ENCODE peak calls at places on chromosomes 3 and 15, in eight cellular contexts. One of them, this sample, is unnamed.

GRCh38 chr15:89395996-89396395 is 61.4 kb upstream of the POLG start:
- DNase-seq in cardiac muscle cell: no peak
- DNase-seq in coronary artery: no peak
- DNase-seq in psoas muscle: no peak
- DNase-seq in RWPE1: peak; percentile 57
- DNase-seq in transverse colon: no peak
- DNase-seq in AG04450: no peak
- DNase-seq in ovary: no peak
- DNase-seq in this sample: no peak

GRCh38 chr15:68209735-68210408 is 4.7 kb upstream of the CALML4 start:
- DNase-seq in transverse colon: no peak
- DNase-seq in ovary: no peak
- DNase-seq in RWPE1: no peak
- DNase-seq in psoas muscle: no peak
- DNase-seq in coronary artery: peak; percentile 69
- DNase-seq in AG04450: no peak
- DNase-seq in cardiac muscle cell: no peak
- DNase-seq in this sample: peak; percentile 19

GRCh38 chr3:71498053-71498452 is 85.5 kb downstream of the FOXP1 start:
- DNase-seq in AG04450: no peak
- DNase-seq in ovary: no peak
- DNase-seq in psoas muscle: no peak
- DNase-seq in coronary artery: no peak
- DNase-seq in cardiac muscle cell: no peak
- DNase-seq in transverse colon: no peak
- DNase-seq in RWPE1: no peak
- DNase-seq in this sample: no peak

GRCh38 chr15:101689901-101690300 is 34.4 kb downstream of the TARS3 start:
- DNase-seq in AG04450: no peak
- DNase-seq in psoas muscle: no peak
- DNase-seq in cardiac muscle cell: no peak
- DNase-seq in transverse colon: no peak
- DNase-seq in coronary artery: no peak
- DNase-seq in ovary: no peak
- DNase-seq in RWPE1: no peak
- DNase-seq in this sample: no peak

GRCh38 chr3:124786491-124787241 is 56.4 kb downstream of the UMPS start:
- DNase-seq in ovary: no peak
- DNase-seq in transverse colon: peak; percentile 27
- DNase-seq in RWPE1: peak; percentile 24
- DNase-seq in coronary artery: no peak
- DNase-seq in cardiac muscle cell: no peak
- DNase-seq in AG04450: no peak
- DNase-seq in psoas muscle: no peak
- DNase-seq in this sample: no peak

GRCh38 chr3:30695302-30696061 is 89.1 kb downstream of the TGFBR2 start:
- DNase-seq in RWPE1: no peak
- DNase-seq in ovary: no peak
- DNase-seq in AG04450: no peak
- DNase-seq in transverse colon: no peak
- DNase-seq in psoas muscle: no peak
- DNase-seq in coronary artery: no peak
- DNase-seq in cardiac muscle cell: no peak
- DNase-seq in this sample: no peak

GRCh38 chr3:109257269-109257668 is 59.0 kb downstream of the DPPA2 start:
- DNase-seq in cardiac muscle cell: no peak
- DNase-seq in ovary: no peak
- DNase-seq in coronary artery: no peak
- DNase-seq in psoas muscle: no peak
- DNase-seq in transverse colon: no peak
- DNase-seq in RWPE1: no peak
- DNase-seq in AG04450: peak; percentile 10
- DNase-seq in this sample: no peak

GRCh38 chr3:25532763-25533162 is 104.7 kb downstream of the RARB start:
- DNase-seq in RWPE1: no peak
- DNase-seq in AG04450: no peak
- DNase-seq in ovary: no peak
- DNase-seq in transverse colon: no peak
- DNase-seq in cardiac muscle cell: no peak
- DNase-seq in coronary artery: no peak
- DNase-seq in psoas muscle: no peak
- DNase-seq in this sample: no peak

GRCh38 chr3:49813497-49814174 is at the start of gene UBA7:
- DNase-seq in coronary artery: no peak
- DNase-seq in AG04450: no peak
- DNase-seq in RWPE1: peak; percentile 34
- DNase-seq in psoas muscle: peak; percentile 43
- DNase-seq in ovary: peak; percentile 63
- DNase-seq in cardiac muscle cell: no peak
- DNase-seq in transverse colon: peak; percentile 63
- DNase-seq in this sample: no peak

GRCh38 chr15:95988574-95988887 is 342.0 kb upstream of the NR2F2 start:
- DNase-seq in ovary: peak; percentile 69
- DNase-seq in cardiac muscle cell: no peak
- DNase-seq in RWPE1: no peak
- DNase-seq in psoas muscle: no peak
- DNase-seq in transverse colon: no peak
- DNase-seq in coronary artery: no peak
- DNase-seq in AG04450: no peak
- DNase-seq in this sample: no peak

GRCh38 chr3:59563072-59563605 is 513.3 kb upstream of the CFAP20DC start:
- DNase-seq in ovary: no peak
- DNase-seq in AG04450: no peak
- DNase-seq in transverse colon: no peak
- DNase-seq in cardiac muscle cell: no peak
- DNase-seq in psoas muscle: no peak
- DNase-seq in RWPE1: no peak
- DNase-seq in coronary artery: no peak
- DNase-seq in this sample: no peak

GRCh38 chr3:181493423-181493822 is 218.3 kb upstream of the SOX2 start:
- DNase-seq in AG04450: peak; percentile 6
- DNase-seq in cardiac muscle cell: no peak
- DNase-seq in ovary: no peak
- DNase-seq in coronary artery: no peak
- DNase-seq in transverse colon: no peak
- DNase-seq in RWPE1: no peak
- DNase-seq in psoas muscle: no peak
- DNase-seq in this sample: no peak

GRCh38 chr3:9600597-9600996 is 47.0 kb upstream of the LHFPL4 start:
- DNase-seq in cardiac muscle cell: no peak
- DNase-seq in psoas muscle: no peak
- DNase-seq in coronary artery: no peak
- DNase-seq in AG04450: no peak
- DNase-seq in transverse colon: peak; percentile 67
- DNase-seq in ovary: peak; percentile 47
- DNase-seq in RWPE1: peak; percentile 14
- DNase-seq in this sample: peak; percentile 42

GRCh38 chr15:84633311-84634227 is 20.5 kb downstream of the WDR73 start:
- DNase-seq in ovary: peak; percentile 62
- DNase-seq in RWPE1: peak; percentile 55
- DNase-seq in transverse colon: peak; percentile 79
- DNase-seq in coronary artery: peak; percentile 86
- DNase-seq in psoas muscle: peak; percentile 71
- DNase-seq in cardiac muscle cell: peak; percentile 70
- DNase-seq in AG04450: no peak
- DNase-seq in this sample: peak; percentile 70

GRCh38 chr3:14439501-14440167 is 37.2 kb downstream of the SLC6A6 start:
- DNase-seq in ovary: peak; percentile 84
- DNase-seq in coronary artery: no peak
- DNase-seq in RWPE1: no peak
- DNase-seq in transverse colon: peak; percentile 73
- DNase-seq in psoas muscle: peak; percentile 70
- DNase-seq in cardiac muscle cell: no peak
- DNase-seq in AG04450: no peak
- DNase-seq in this sample: peak; percentile 52

GRCh38 chr3:190619353-190619752 is 105.5 kb downstream of the IL1RAP start:
- DNase-seq in transverse colon: no peak
- DNase-seq in psoas muscle: no peak
- DNase-seq in coronary artery: no peak
- DNase-seq in RWPE1: no peak
- DNase-seq in ovary: no peak
- DNase-seq in cardiac muscle cell: no peak
- DNase-seq in AG04450: no peak
- DNase-seq in this sample: no peak

GRCh38 chr3:27628029-27628750 is 93.9 kb downstream of the EOMES start:
- DNase-seq in ovary: no peak
- DNase-seq in coronary artery: no peak
- DNase-seq in AG04450: no peak
- DNase-seq in RWPE1: no peak
- DNase-seq in psoas muscle: no peak
- DNase-seq in cardiac muscle cell: no peak
- DNase-seq in transverse colon: no peak
- DNase-seq in this sample: no peak

GRCh38 chr3:197406266-197406665 is 107.9 kb upstream of the DLG1 start:
- DNase-seq in ovary: peak; percentile 53
- DNase-seq in transverse colon: no peak
- DNase-seq in AG04450: no peak
- DNase-seq in psoas muscle: no peak
- DNase-seq in coronary artery: no peak
- DNase-seq in RWPE1: no peak
- DNase-seq in cardiac muscle cell: no peak
- DNase-seq in this sample: peak; percentile 45

GRCh38 chr15:40032125-40032839 is 6.7 kb downstream of the SRP14 start:
- DNase-seq in cardiac muscle cell: no peak
- DNase-seq in psoas muscle: no peak
- DNase-seq in coronary artery: no peak
- DNase-seq in transverse colon: no peak
- DNase-seq in AG04450: no peak
- DNase-seq in RWPE1: no peak
- DNase-seq in ovary: no peak
- DNase-seq in this sample: no peak

GRCh38 chr15:63971427-63971805 is 74.9 kb downstream of the DAPK2 start:
- DNase-seq in AG04450: no peak
- DNase-seq in psoas muscle: no peak
- DNase-seq in ovary: no peak
- DNase-seq in RWPE1: no peak
- DNase-seq in coronary artery: no peak
- DNase-seq in cardiac muscle cell: no peak
- DNase-seq in transverse colon: peak; percentile 42
- DNase-seq in this sample: no peak

GRCh38 chr3:50269977-50270413 is 1.0 kb downstream of the SEMA3B start:
- DNase-seq in AG04450: no peak
- DNase-seq in transverse colon: no peak
- DNase-seq in RWPE1: peak; percentile 46
- DNase-seq in cardiac muscle cell: no peak
- DNase-seq in ovary: peak; percentile 41
- DNase-seq in coronary artery: no peak
- DNase-seq in psoas muscle: no peak
- DNase-seq in this sample: no peak

GRCh38 chr3:153373571-153373970 is 211.5 kb downstream of the RAP2B start:
- DNase-seq in psoas muscle: no peak
- DNase-seq in cardiac muscle cell: no peak
- DNase-seq in AG04450: no peak
- DNase-seq in coronary artery: no peak
- DNase-seq in RWPE1: no peak
- DNase-seq in ovary: no peak
- DNase-seq in transverse colon: no peak
- DNase-seq in this sample: no peak

GRCh38 chr15:78976691-78977090 is 31.8 kb upstream of the CTSH start:
- DNase-seq in coronary artery: no peak
- DNase-seq in psoas muscle: no peak
- DNase-seq in AG04450: no peak
- DNase-seq in transverse colon: no peak
- DNase-seq in RWPE1: no peak
- DNase-seq in ovary: no peak
- DNase-seq in cardiac muscle cell: no peak
- DNase-seq in this sample: no peak

GRCh38 chr3:97871206-97871605 is 49.4 kb downstream of the CRYBG3 start:
- DNase-seq in ovary: no peak
- DNase-seq in RWPE1: no peak
- DNase-seq in coronary artery: no peak
- DNase-seq in cardiac muscle cell: no peak
- DNase-seq in transverse colon: no peak
- DNase-seq in AG04450: no peak
- DNase-seq in psoas muscle: no peak
- DNase-seq in this sample: no peak
- H3K27ac ChIP-seq in ovary: no peak overlapping the region
- H3K27ac ChIP-seq in RWPE1: no peak overlapping the region
- H3K27ac ChIP-seq in coronary artery: no peak overlapping the region
- H3K27ac ChIP-seq in cardiac muscle cell: no peak overlapping the region
- H3K27ac ChIP-seq in transverse colon: no peak overlapping the region
- H3K27ac ChIP-seq in AG04450: no peak overlapping the region
- H3K27ac ChIP-seq in psoas muscle: no peak overlapping the region
- H3K27ac ChIP-seq in this sample: no peak overlapping the region

GRCh38 chr15:51969728-51970127 is 1.9 kb downstream of the LEO1 start:
- DNase-seq in transverse colon: no peak
- DNase-seq in RWPE1: no peak
- DNase-seq in coronary artery: no peak
- DNase-seq in ovary: no peak
- DNase-seq in AG04450: no peak
- DNase-seq in psoas muscle: no peak
- DNase-seq in cardiac muscle cell: no peak
- DNase-seq in this sample: no peak
- H3K27ac ChIP-seq in transverse colon: no peak overlapping the region
- H3K27ac ChIP-seq in RWPE1: peak overlapping the region; percentile 56
- H3K27ac ChIP-seq in coronary artery: no peak overlapping the region
- H3K27ac ChIP-seq in ovary: no peak overlapping the region
- H3K27ac ChIP-seq in AG04450: no peak overlapping the region
- H3K27ac ChIP-seq in psoas muscle: no peak overlapping the region
- H3K27ac ChIP-seq in cardiac muscle cell: no peak overlapping the region
- H3K27ac ChIP-seq in this sample: no peak overlapping the region

GRCh38 chr3:66496731-66497130 is 4.1 kb downstream of the LRIG1 start:
- DNase-seq in transverse colon: no peak
- DNase-seq in cardiac muscle cell: no peak
- DNase-seq in ovary: no peak
- DNase-seq in RWPE1: no peak
- DNase-seq in AG04450: no peak
- DNase-seq in coronary artery: no peak
- DNase-seq in psoas muscle: no peak
- DNase-seq in this sample: no peak

GRCh38 chr3:66497288-66497972 is 3.4 kb downstream of the LRIG1 start:
- DNase-seq in cardiac muscle cell: no peak
- DNase-seq in transverse colon: no peak
- DNase-seq in RWPE1: no peak
- DNase-seq in coronary artery: no peak
- DNase-seq in AG04450: no peak
- DNase-seq in ovary: no peak
- DNase-seq in psoas muscle: no peak
- DNase-seq in this sample: no peak

GRCh38 chr3:66494964-66495581 is 5.7 kb downstream of the LRIG1 start:
- DNase-seq in transverse colon: no peak
- DNase-seq in cardiac muscle cell: no peak
- DNase-seq in ovary: no peak
- DNase-seq in AG04450: no peak
- DNase-seq in RWPE1: no peak
- DNase-seq in psoas muscle: no peak
- DNase-seq in coronary artery: no peak
- DNase-seq in this sample: no peak

GRCh38 chr3:66493464-66494099 is 7.2 kb downstream of the LRIG1 start:
- DNase-seq in psoas muscle: no peak
- DNase-seq in transverse colon: peak; percentile 59
- DNase-seq in coronary artery: no peak
- DNase-seq in AG04450: no peak
- DNase-seq in ovary: no peak
- DNase-seq in cardiac muscle cell: no peak
- DNase-seq in RWPE1: no peak
- DNase-seq in this sample: no peak

GRCh38 chr3:66495633-66496032 is 5.2 kb downstream of the LRIG1 start:
- DNase-seq in cardiac muscle cell: peak; percentile 55
- DNase-seq in ovary: no peak
- DNase-seq in RWPE1: no peak
- DNase-seq in coronary artery: no peak
- DNase-seq in psoas muscle: no peak
- DNase-seq in transverse colon: peak; percentile 33
- DNase-seq in AG04450: no peak
- DNase-seq in this sample: no peak
- H3K27ac ChIP-seq in cardiac muscle cell: peak overlapping the region; percentile 76
- H3K27ac ChIP-seq in ovary: no peak overlapping the region
- H3K27ac ChIP-seq in RWPE1: no peak overlapping the region
- H3K27ac ChIP-seq in coronary artery: peak overlapping the region; percentile 95
- H3K27ac ChIP-seq in psoas muscle: peak overlapping the region; percentile 40
- H3K27ac ChIP-seq in transverse colon: peak overlapping the region; percentile 96
- H3K27ac ChIP-seq in AG04450: no peak overlapping the region
- H3K27ac ChIP-seq in this sample: peak overlapping the region; percentile 70

GRCh38 chr3:123379041-123379830 is 69.7 kb downstream of the ADCY5 start:
- DNase-seq in RWPE1: no peak
- DNase-seq in cardiac muscle cell: no peak
- DNase-seq in AG04450: no peak
- DNase-seq in psoas muscle: no peak
- DNase-seq in coronary artery: peak; percentile 61
- DNase-seq in transverse colon: no peak
- DNase-seq in ovary: no peak
- DNase-seq in this sample: peak; percentile 33
- H3K27ac ChIP-seq in RWPE1: no peak overlapping the region
- H3K27ac ChIP-seq in cardiac muscle cell: no peak overlapping the region
- H3K27ac ChIP-seq in AG04450: no peak overlapping the region
- H3K27ac ChIP-seq in psoas muscle: no peak overlapping the region
- H3K27ac ChIP-seq in coronary artery: peak overlapping the region; percentile 60
- H3K27ac ChIP-seq in transverse colon: peak overlapping the region; percentile 85
- H3K27ac ChIP-seq in ovary: no peak overlapping the region
- H3K27ac ChIP-seq in this sample: no peak overlapping the region